ENCODE peak calls at places on chromosomes 16 and 17, in nine cellular contexts. B is AG10803, F is fibroblast of pulmonary artery, N is mucosa of descending colon, Q is left ventricle myocardium inferior, C is HCT116, V is heart right ventricle, O is A549, T is GM23338. X is an unnamed sample.

GRCh38 chr16:526181-527014 is 1.1 kb upstream of the CAPN15 start:
- DNase-seq in F (peak), V (peak), B (peak), O (no peak), T (peak), N (peak), C (no peak), Q (peak), X (peak)

GRCh38 chr16:77359065-77359502 is 75.8 kb downstream of the ADAMTS18 start:
- DNase-seq in O (peak), N (no peak), Q (no peak), T (no peak), V (no peak), C (no peak), F (peak), B (peak), X (peak)

GRCh38 chr17:48724241-48725004 is 1.4 kb downstream of the PRAC2 start:
- DNase-seq in Q (peak), C (peak), B (peak), F (peak), N (peak), O (peak), T (peak), V (peak), X (peak)

GRCh38 chr17:74739227-74739831 is 2.3 kb downstream of the RAB37 start:
- DNase-seq in O (no peak), Q (no peak), N (no peak), B (no peak), T (no peak), V (no peak), C (no peak), F (no peak), X (no peak)

GRCh38 chr16:82664181-82664580 is 37.4 kb downstream of the CDH13 start:
- DNase-seq in V (no peak), C (no peak), N (no peak), T (no peak), F (no peak), O (no peak), B (no peak), Q (no peak), X (no peak)

GRCh38 chr17:73645050-73645871 is 1.0 kb upstream of the SDK2 start:
- DNase-seq in O (peak), C (no peak), F (peak), Q (peak), N (peak), V (peak), T (peak), B (peak), X (peak)

GRCh38 chr17:77235370-77236080 is 94.8 kb downstream of the SEC14L1 start:
- DNase-seq in B (peak), V (no peak), O (no peak), F (peak), N (peak), C (no peak), T (no peak), Q (peak), X (peak)

GRCh38 chr16:27193300-27193990 is 9.9 kb upstream of the KDM8 start:
- DNase-seq in B (no peak), V (no peak), C (no peak), T (no peak), F (no peak), N (no peak), O (no peak), Q (no peak), X (no peak)

GRCh38 chr17:673200-673681 is 41.4 kb downstream of the VPS53 start:
- DNase-seq in F (no peak), B (no peak), Q (no peak), N (no peak), V (no peak), C (no peak), T (peak), O (no peak), X (no peak)

GRCh38 chr17:40915199-40915661 is 22.2 kb downstream of the KRT23 start:
- DNase-seq in F (peak), C (peak), N (no peak), Q (no peak), T (no peak), O (peak), B (peak), V (no peak), X (peak)

GRCh38 chr17:17346428-17347233 is 43.5 kb downstream of the NT5M start:
- DNase-seq in Q (no peak), N (no peak), F (no peak), O (no peak), B (no peak), V (no peak), C (no peak), T (no peak), X (no peak)

GRCh38 chr17:38572665-38573365 is 32.9 kb downstream of the SRCIN1 start:
- DNase-seq in T (peak), N (no peak), O (peak), F (no peak), B (no peak), V (no peak), C (no peak), Q (no peak), X (no peak)

GRCh38 chr16:56822966-56823739 is 41.9 kb upstream of the SLC12A3 start:
- DNase-seq in F (no peak), B (no peak), T (peak), V (no peak), C (no peak), N (no peak), Q (no peak), O (no peak), X (no peak)

GRCh38 chr17:27269201-27269600 is 24.7 kb upstream of the WSB1 start:
- DNase-seq in O (no peak), N (no peak), Q (no peak), B (no peak), F (no peak), V (no peak), T (no peak), C (no peak), X (no peak)

GRCh38 chr17:73465851-73466250 is 154.1 kb upstream of the CDC42EP4 start:
- DNase-seq in Q (no peak), T (no peak), N (no peak), F (no peak), O (no peak), B (no peak), V (no peak), C (no peak), X (no peak)

GRCh38 chr17:1629647-1630310 is 1.1 kb upstream of the SLC43A2 start:
- DNase-seq in N (peak), O (peak), Q (peak), T (peak), F (peak), B (peak), C (peak), V (peak), X (peak)

GRCh38 chr17:29624586-29624985 is 1.9 kb upstream of the CORO6 start:
- DNase-seq in V (no peak), F (no peak), Q (no peak), T (no peak), C (no peak), N (no peak), B (no peak), O (no peak), X (no peak)

GRCh38 chr17:75707096-75707720 is 14.1 kb upstream of the ITGB4 start:
- DNase-seq in Q (peak), B (no peak), V (peak), N (no peak), T (no peak), C (peak), F (peak), O (peak), X (no peak)

GRCh38 chr17:30821751-30822723 is 2.5 kb downstream of the CRLF3 start:
- DNase-seq in N (peak), F (no peak), T (peak), B (peak), C (no peak), V (no peak), Q (no peak), O (no peak), X (no peak)

GRCh38 chr17:72659811-72660210 is 432.7 kb downstream of the SLC39A11 start:
- DNase-seq in N (no peak), O (no peak), B (no peak), Q (no peak), V (no peak), C (no peak), F (no peak), T (no peak), X (no peak)

GRCh38 chr16:50390914-50391700 is 22.3 kb upstream of the BRD7 start:
- DNase-seq in B (no peak), V (no peak), F (no peak), N (no peak), T (no peak), Q (no peak), O (no peak), C (no peak), X (no peak)

GRCh38 chr16:70157477-70158260 is 15.9 kb upstream of the CLEC18C start:
- DNase-seq in Q (no peak), V (no peak), T (no peak), N (no peak), B (no peak), O (no peak), C (no peak), F (no peak), X (no peak)

GRCh38 chr16:20612551-20613470 is 36.6 kb upstream of the ACSM2B start:
- DNase-seq in C (no peak), V (peak), F (no peak), T (no peak), Q (peak), O (no peak), N (peak), B (no peak), X (no peak)

GRCh38 chr17:41211845-41212466 is 14.5 kb upstream of the KRTAP9-2 start:
- DNase-seq in B (peak), F (no peak), C (peak), N (peak), Q (no peak), V (no peak), T (no peak), O (peak), X (peak)

GRCh38 chr17:40836020-40836419 is 13.6 kb upstream of the KRT10 start:
- DNase-seq in B (no peak), T (no peak), F (no peak), C (no peak), Q (no peak), O (no peak), V (no peak), N (no peak), X (no peak)

GRCh38 chr17:59838196-59838911 is 54.4 kb downstream of the TUBD1 start:
- DNase-seq in B (peak), T (no peak), N (peak), O (peak), V (no peak), F (peak), C (no peak), Q (no peak), X (peak)

GRCh38 chr17:61427567-61427966 is 24.7 kb upstream of the TBX4 start:
- DNase-seq in T (no peak), V (no peak), Q (no peak), B (no peak), N (no peak), F (no peak), C (no peak), O (no peak), X (no peak)

GRCh38 chr17:74864866-74865395 is 5.2 kb upstream of the GRIN2C start:
- DNase-seq in C (peak), F (peak), V (peak), O (peak), B (peak), T (peak), Q (peak), N (peak), X (peak)

GRCh38 chr17:15255713-15256454 is 9.2 kb downstream of the PMP22 start:
- DNase-seq in T (no peak), B (peak), F (peak), Q (no peak), O (no peak), C (no peak), V (no peak), N (no peak), X (peak)

GRCh38 chr16:89569506-89570341 is 5.8 kb upstream of the CPNE7 start:
- DNase-seq in V (no peak), T (no peak), N (no peak), Q (no peak), O (no peak), B (no peak), C (no peak), F (no peak), X (no peak)

GRCh38 chr16:3716831-3717234 is 491 bp downstream of the TRAP1 start:
- DNase-seq in T (peak), F (no peak), B (no peak), C (no peak), O (peak), N (peak), V (no peak), Q (no peak), X (peak)

GRCh38 chr16:3822366-3823045 is 58.0 kb downstream of the CREBBP start:
- DNase-seq in T (no peak), B (peak), O (no peak), C (no peak), N (no peak), F (peak), V (no peak), Q (no peak), X (peak)

GRCh38 chr17:7219812-7220592 is at the start of the genes ACADVL and DLG4:
- DNase-seq in C (no peak), N (peak), F (peak), O (peak), B (peak), Q (peak), V (peak), T (peak), X (peak)

GRCh38 chr16:69286941-69287713 is 24.0 kb upstream of the VPS4A start:
- DNase-seq in V (peak), O (peak), T (peak), C (peak), N (peak), F (peak), Q (peak), B (peak), X (peak)

GRCh38 chr17:34579017-34579946 is at the start of gene TMEM132E:
- DNase-seq in T (peak), Q (peak), V (peak), C (no peak), F (no peak), B (peak), O (peak), N (peak), X (no peak)

GRCh38 chr17:45060382-45060823 is 714 bp upstream of the NMT1 start:
- DNase-seq in T (no peak), N (no peak), Q (no peak), F (no peak), O (no peak), C (no peak), V (no peak), B (no peak), X (no peak)

GRCh38 chr17:44097110-44097810 is 26.2 kb downstream of the HDAC5 start:
- DNase-seq in T (no peak), V (peak), Q (peak), O (peak), C (no peak), F (peak), B (peak), N (no peak), X (peak)

GRCh38 chr16:11675561-11676511 is 7.6 kb downstream of the SNN start:
- DNase-seq in T (peak), F (no peak), N (peak), Q (peak), B (no peak), C (peak), V (peak), O (peak), X (peak)

GRCh38 chr17:36864827-36865320 is 72.4 kb upstream of the LHX1 start:
- DNase-seq in B (no peak), T (no peak), V (no peak), N (no peak), C (no peak), Q (no peak), F (no peak), O (no peak), X (no peak)

GRCh38 chr17:55175788-55176425 is 88.9 kb upstream of the HLF start:
- DNase-seq in F (no peak), N (no peak), V (no peak), C (no peak), B (no peak), O (no peak), Q (no peak), T (no peak), X (no peak)
- H3K4me3 ChIP-seq in F (no peak), N (no peak), V (no peak), C (no peak), B (no peak), O (no peak), Q (no peak), T (no peak), X (no peak)

DNA sequence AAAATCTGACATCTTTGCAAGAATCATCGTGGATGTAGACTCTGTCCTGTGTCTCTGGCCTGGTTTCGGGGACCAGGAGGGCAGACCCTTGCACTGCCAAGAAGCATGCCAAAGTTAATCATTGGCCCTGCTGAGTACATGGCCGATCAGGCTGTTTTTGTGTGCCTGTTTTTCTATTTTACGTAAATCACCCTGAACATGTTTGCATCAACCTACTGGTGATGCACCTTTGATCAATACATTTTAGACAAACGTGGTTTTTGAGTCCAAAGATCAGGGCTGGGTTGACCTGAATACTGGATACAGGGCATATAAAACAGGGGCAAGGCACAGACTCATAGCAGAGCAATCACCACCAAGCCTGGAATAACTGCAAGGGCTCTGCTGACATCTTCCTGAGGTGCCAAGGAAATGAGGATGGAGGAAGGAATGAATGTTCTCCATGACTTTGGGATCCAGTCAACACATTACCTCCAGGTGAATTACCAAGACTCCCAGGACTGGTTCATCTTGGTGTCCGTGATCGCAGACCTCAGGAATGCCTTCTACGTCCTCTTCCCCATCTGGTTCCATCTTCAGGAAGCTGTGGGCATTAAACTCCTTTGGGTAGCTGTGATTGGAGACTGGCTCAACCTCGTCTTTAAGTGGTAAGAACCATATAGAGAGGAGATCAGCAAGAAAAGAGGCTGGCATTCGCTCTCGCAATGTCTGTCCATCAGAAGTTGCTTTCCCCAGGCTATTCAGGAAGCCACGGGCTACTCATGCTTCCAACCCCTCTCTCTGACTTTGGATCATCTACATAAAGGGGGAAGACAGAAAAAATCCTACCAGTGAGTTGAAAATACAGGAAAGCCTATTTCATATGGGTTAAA is at the start of gene G6PC1:
- DNase-seq in C (no peak), B (no peak), T (no peak), F (no peak), N (no peak), V (no peak), Q (no peak), O (no peak), X (no peak)
- TF ChIP-seq CTCF in C (no peak), B (no peak), T (no peak), F (no peak), N (no peak), V (no peak), Q (no peak), O (no peak), X (no peak)

DNA sequence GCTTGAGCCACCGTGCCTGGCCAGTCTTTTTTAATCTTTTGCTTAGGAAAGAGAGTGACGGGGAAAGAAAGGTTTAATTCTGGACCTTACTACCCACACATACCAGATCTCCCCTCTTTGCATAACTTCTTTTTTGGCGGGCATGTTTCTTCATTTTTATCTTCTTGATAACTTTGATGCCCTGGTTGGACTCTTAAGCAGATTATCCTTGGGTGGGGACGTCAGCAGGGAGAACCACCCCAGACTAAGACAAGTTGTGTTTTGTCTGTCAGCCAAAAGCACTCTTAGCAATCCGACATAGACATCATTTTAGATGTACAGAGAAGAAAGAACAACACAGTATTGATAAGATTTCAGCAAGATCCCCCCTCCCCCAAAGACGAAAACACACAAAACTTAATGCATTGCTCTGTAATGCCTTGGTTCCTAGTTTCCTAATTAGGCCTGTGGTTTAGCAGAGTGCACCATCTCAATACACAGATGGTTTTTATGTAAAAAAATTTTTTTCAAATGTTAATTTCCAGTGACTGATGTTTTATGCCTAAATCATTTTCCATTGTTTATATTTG is 99.9 kb downstream of the MSI2 start:
- DNase-seq in O (no peak), Q (no peak), C (no peak), N (no peak), B (no peak), V (no peak), F (no peak), T (no peak), X (no peak)
- H3K4me3 ChIP-seq in O (no peak), Q (no peak), C (no peak), N (no peak), B (no peak), V (no peak), F (no peak), T (no peak), X (no peak)

DNA sequence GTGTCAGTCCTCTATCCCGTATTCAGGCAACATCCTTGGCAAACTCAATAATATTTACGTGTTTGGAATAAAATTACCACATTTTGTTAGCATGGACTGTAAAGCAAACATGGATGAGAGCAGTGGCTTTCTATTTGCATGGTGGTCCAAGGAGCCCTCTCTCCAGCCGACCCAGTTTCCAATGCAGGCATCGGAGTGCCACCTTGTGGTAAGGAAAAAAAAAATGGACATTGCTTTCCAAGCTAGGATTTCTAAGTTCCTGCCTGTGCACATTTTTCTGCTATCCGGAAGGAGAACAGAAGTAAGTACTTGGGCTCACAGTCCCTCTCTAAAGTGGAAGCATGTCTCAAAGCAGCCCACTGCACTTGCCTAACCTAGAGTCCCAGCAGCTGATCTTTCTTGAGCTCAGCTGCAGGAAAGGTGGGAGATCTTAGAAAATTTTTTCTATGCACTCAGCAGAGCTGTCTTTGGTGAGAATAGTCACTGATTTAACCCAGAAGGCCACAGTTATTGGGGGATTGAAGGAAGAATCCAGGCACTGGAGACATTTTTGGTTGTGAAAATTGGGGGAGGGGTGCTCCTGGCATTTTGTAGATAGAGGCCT is 46.0 kb upstream of the ERCC4 start:
- DNase-seq in N (no peak), T (peak), C (peak), V (no peak), B (peak), F (peak), O (peak), Q (no peak), X (peak)
- TF ChIP-seq CTCF in N (no peak), T (peak), C (peak), V (peak), B (peak), F (peak), O (peak), Q (peak), X (peak)

GRCh38 chr16:8741636-8742427 is 55.6 kb downstream of the TMEM186 start:
- DNase-seq in C (no peak), F (no peak), V (no peak), T (no peak), Q (no peak), O (no peak), B (no peak), N (no peak), X (no peak)
- H3K4me3 ChIP-seq in C (no peak), F (no peak), V (no peak), T (no peak), Q (no peak), O (no peak), B (no peak), N (no peak), X (no peak)

GRCh38 chr16:84959784-84960417 is 51.4 kb downstream of the ZDHHC7 start:
- DNase-seq in C (no peak), F (no peak), N (no peak), T (no peak), B (no peak), Q (no peak), V (no peak), O (no peak), X (no peak)
- TF ChIP-seq CTCF in C (no peak), F (no peak), N (no peak), T (no peak), B (no peak), Q (no peak), V (no peak), O (no peak), X (no peak)

GRCh38 chr16:2159052-2159838 is 3.7 kb downstream of the TRAF7 start:
- DNase-seq in O (peak), C (no peak), B (peak), N (peak), T (no peak), V (peak), Q (no peak), F (peak), X (peak)
- H3K4me3 ChIP-seq in O (no peak), C (no peak), B (peak), N (no peak), T (peak), V (no peak), Q (peak), F (no peak), X (peak)

X was measured in fibroblast of mammary gland.